ENCODE peak calls at places on chromosomes 1 and 21, in five cellular contexts. One of them, this sample, is unnamed.

GRCh38 chr1:1959459-1959839 is 40.4 kb upstream of the TMEM52 start:
- DNase-seq in fibroblast of pulmonary artery: no peak
- DNase-seq in HFF-Myc: no peak
- DNase-seq in GM20000: no peak
- DNase-seq in BJ: no peak
- DNase-seq in this sample: no peak

GRCh38 chr1:59502009-59502691 is 205.3 kb downstream of the FGGY start:
- DNase-seq in HFF-Myc: no peak
- DNase-seq in fibroblast of pulmonary artery: no peak
- DNase-seq in BJ: no peak
- DNase-seq in GM20000: no peak
- DNase-seq in this sample: no peak

GRCh38 chr1:42186172-42186571 is 21.6 kb upstream of the GUCA2A start:
- DNase-seq in GM20000: no peak
- DNase-seq in BJ: no peak
- DNase-seq in HFF-Myc: no peak
- DNase-seq in fibroblast of pulmonary artery: peak
- DNase-seq in this sample: no peak

GRCh38 chr1:15172405-15173259 is 19.1 kb downstream of the TMEM51 start:
- DNase-seq in GM20000: no peak
- DNase-seq in fibroblast of pulmonary artery: peak
- DNase-seq in HFF-Myc: no peak
- DNase-seq in BJ: no peak
- DNase-seq in this sample: no peak

GRCh38 chr1:66464802-66465201 is 69.2 kb upstream of the SGIP1 start:
- DNase-seq in HFF-Myc: peak
- DNase-seq in GM20000: no peak
- DNase-seq in fibroblast of pulmonary artery: peak
- DNase-seq in BJ: peak
- DNase-seq in this sample: no peak

GRCh38 chr21:45064091-45064490 is 10.3 kb upstream of the ADARB1 start:
- DNase-seq in fibroblast of pulmonary artery: no peak
- DNase-seq in HFF-Myc: no peak
- DNase-seq in BJ: no peak
- DNase-seq in GM20000: no peak
- DNase-seq in this sample: no peak

GRCh38 chr1:66439028-66439427 is 94.9 kb upstream of the SGIP1 start:
- DNase-seq in BJ: no peak
- DNase-seq in HFF-Myc: no peak
- DNase-seq in GM20000: peak
- DNase-seq in fibroblast of pulmonary artery: peak
- DNase-seq in this sample: no peak

GRCh38 chr1:3695326-3696217 is 43.3 kb downstream of the TP73 start:
- DNase-seq in HFF-Myc: no peak
- DNase-seq in GM20000: peak
- DNase-seq in BJ: no peak
- DNase-seq in fibroblast of pulmonary artery: peak
- DNase-seq in this sample: peak

GRCh38 chr1:213984387-213985180 is 3.2 kb upstream of the PROX1 start:
- DNase-seq in fibroblast of pulmonary artery: no peak
- DNase-seq in GM20000: peak
- DNase-seq in HFF-Myc: no peak
- DNase-seq in BJ: no peak
- DNase-seq in this sample: no peak

GRCh38 chr21:42125571-42126544 is 54.7 kb downstream of the UMODL1 start:
- DNase-seq in BJ: no peak
- DNase-seq in fibroblast of pulmonary artery: peak
- DNase-seq in GM20000: no peak
- DNase-seq in HFF-Myc: no peak
- DNase-seq in this sample: peak

GRCh38 chr1:197614916-197615692 is 160.2 kb downstream of the DENND1B start:
- DNase-seq in BJ: peak
- DNase-seq in GM20000: no peak
- DNase-seq in fibroblast of pulmonary artery: peak
- DNase-seq in HFF-Myc: peak
- DNase-seq in this sample: peak

GRCh38 chr1:232704694-232705680 is 75.1 kb upstream of the SIPA1L2 start:
- DNase-seq in GM20000: no peak
- DNase-seq in HFF-Myc: no peak
- DNase-seq in BJ: peak
- DNase-seq in fibroblast of pulmonary artery: peak
- DNase-seq in this sample: no peak

GRCh38 chr1:99004270-99005141 is at the start of gene PLPPR5:
- DNase-seq in fibroblast of pulmonary artery: peak
- DNase-seq in BJ: no peak
- DNase-seq in GM20000: peak
- DNase-seq in HFF-Myc: no peak
- DNase-seq in this sample: peak

GRCh38 chr1:7471836-7472235 is 299.3 kb upstream of the VAMP3 start:
- DNase-seq in GM20000: no peak
- DNase-seq in fibroblast of pulmonary artery: no peak
- DNase-seq in HFF-Myc: no peak
- DNase-seq in BJ: peak
- DNase-seq in this sample: no peak

GRCh38 chr1:219385786-219386427 is 212.2 kb downstream of the LYPLAL1 start:
- DNase-seq in HFF-Myc: no peak
- DNase-seq in BJ: no peak
- DNase-seq in GM20000: peak
- DNase-seq in fibroblast of pulmonary artery: peak
- DNase-seq in this sample: peak

GRCh38 chr1:193471981-193472380 is 285.6 kb upstream of the B3GALT2 start:
- DNase-seq in HFF-Myc: no peak
- DNase-seq in GM20000: no peak
- DNase-seq in fibroblast of pulmonary artery: no peak
- DNase-seq in BJ: no peak
- DNase-seq in this sample: no peak

GRCh38 chr1:151827853-151828252 is 3.7 kb downstream of the RORC start:
- DNase-seq in GM20000: no peak
- DNase-seq in BJ: no peak
- DNase-seq in fibroblast of pulmonary artery: no peak
- DNase-seq in HFF-Myc: no peak
- DNase-seq in this sample: peak

GRCh38 chr1:223725578-223725977 is 13.2 kb downstream of the CAPN2 start:
- DNase-seq in BJ: no peak
- DNase-seq in HFF-Myc: no peak
- DNase-seq in GM20000: no peak
- DNase-seq in fibroblast of pulmonary artery: no peak
- DNase-seq in this sample: no peak

GRCh38 chr21:41369105-41369914 is 7.5 kb downstream of the MX2 start:
- DNase-seq in GM20000: peak
- DNase-seq in fibroblast of pulmonary artery: no peak
- DNase-seq in BJ: no peak
- DNase-seq in HFF-Myc: no peak
- DNase-seq in this sample: peak

GRCh38 chr1:85078903-85079302 is 30.6 kb upstream of the MCOLN3 start:
- DNase-seq in fibroblast of pulmonary artery: peak
- DNase-seq in GM20000: no peak
- DNase-seq in BJ: no peak
- DNase-seq in HFF-Myc: no peak
- DNase-seq in this sample: no peak

GRCh38 chr1:154626456-154627246 is 18.7 kb upstream of the ADAR start:
- DNase-seq in GM20000: no peak
- DNase-seq in BJ: no peak
- DNase-seq in HFF-Myc: no peak
- DNase-seq in fibroblast of pulmonary artery: no peak
- DNase-seq in this sample: no peak

GRCh38 chr1:117048431-117049133 is 11.5 kb upstream of the TTF2 start:
- DNase-seq in BJ: no peak
- DNase-seq in GM20000: no peak
- DNase-seq in fibroblast of pulmonary artery: no peak
- DNase-seq in HFF-Myc: no peak
- DNase-seq in this sample: no peak

GRCh38 chr1:231971397-231972233 is 345.0 kb downstream of the DISC1 start:
- DNase-seq in fibroblast of pulmonary artery: peak
- DNase-seq in GM20000: no peak
- DNase-seq in BJ: no peak
- DNase-seq in HFF-Myc: no peak
- DNase-seq in this sample: no peak

GRCh38 chr1:25451903-25452302 is 21.2 kb downstream of the MACO1 start:
- DNase-seq in fibroblast of pulmonary artery: no peak
- DNase-seq in GM20000: no peak
- DNase-seq in HFF-Myc: no peak
- DNase-seq in BJ: no peak
- DNase-seq in this sample: no peak

GRCh38 chr1:28241633-28242241 is 5.8 kb downstream of the ATP5IF1 start:
- DNase-seq in HFF-Myc: no peak
- DNase-seq in fibroblast of pulmonary artery: no peak
- DNase-seq in BJ: no peak
- DNase-seq in GM20000: no peak
- DNase-seq in this sample: no peak

GRCh38 chr1:14803002-14803789 is 204.7 kb downstream of the KAZN start:
- DNase-seq in BJ: no peak
- DNase-seq in GM20000: no peak
- DNase-seq in fibroblast of pulmonary artery: no peak
- DNase-seq in HFF-Myc: no peak
- DNase-seq in this sample: no peak

GRCh38 chr1:165431079-165431478 is 13.8 kb downstream of the RXRG start:
- DNase-seq in fibroblast of pulmonary artery: no peak
- DNase-seq in BJ: no peak
- DNase-seq in GM20000: no peak
- DNase-seq in HFF-Myc: no peak
- DNase-seq in this sample: no peak

GRCh38 chr1:108814343-108815125 is 42.4 kb downstream of the AKNAD1 start:
- DNase-seq in HFF-Myc: no peak
- DNase-seq in fibroblast of pulmonary artery: peak
- DNase-seq in GM20000: no peak
- DNase-seq in BJ: no peak
- DNase-seq in this sample: no peak

GRCh38 chr1:63330331-63330916 is 8.1 kb downstream of the FOXD3 start:
- DNase-seq in GM20000: no peak
- DNase-seq in HFF-Myc: no peak
- DNase-seq in BJ: no peak
- DNase-seq in fibroblast of pulmonary artery: no peak
- DNase-seq in this sample: no peak

GRCh38 chr1:91621360-91621759 is 120.7 kb downstream of the CDC7 start:
- DNase-seq in BJ: no peak
- DNase-seq in fibroblast of pulmonary artery: no peak
- DNase-seq in GM20000: no peak
- DNase-seq in HFF-Myc: no peak
- DNase-seq in this sample: no peak

GRCh38 chr1:155219592-155220031 is 11.1 kb downstream of the MTX1 start:
- DNase-seq in GM20000: no peak
- DNase-seq in BJ: no peak
- DNase-seq in HFF-Myc: no peak
- DNase-seq in fibroblast of pulmonary artery: no peak
- DNase-seq in this sample: no peak

GRCh38 chr1:46820076-46820475 is 21.2 kb downstream of the CYP4B1 start:
- DNase-seq in GM20000: no peak
- DNase-seq in HFF-Myc: no peak
- DNase-seq in BJ: no peak
- DNase-seq in fibroblast of pulmonary artery: no peak
- DNase-seq in this sample: no peak

GRCh38 chr1:43552813-43553212 is 22.1 kb downstream of the PTPRF start:
- DNase-seq in fibroblast of pulmonary artery: peak
- DNase-seq in GM20000: no peak
- DNase-seq in HFF-Myc: no peak
- DNase-seq in BJ: no peak
- DNase-seq in this sample: no peak

GRCh38 chr21:43874085-43874785 is 9.2 kb downstream of the AGPAT3 start:
- DNase-seq in HFF-Myc: no peak
- DNase-seq in GM20000: no peak
- DNase-seq in fibroblast of pulmonary artery: no peak
- DNase-seq in BJ: no peak
- DNase-seq in this sample: no peak

GRCh38 chr1:109763646-109764415 is at the start of gene EPS8L3:
- DNase-seq in BJ: no peak
- DNase-seq in GM20000: no peak
- DNase-seq in fibroblast of pulmonary artery: no peak
- DNase-seq in HFF-Myc: no peak
- DNase-seq in this sample: no peak

GRCh38 chr1:168572669-168573068 is 3.7 kb upstream of the XCL1 start:
- DNase-seq in HFF-Myc: no peak
- DNase-seq in GM20000: no peak
- DNase-seq in fibroblast of pulmonary artery: no peak
- DNase-seq in BJ: no peak
- DNase-seq in this sample: no peak
- TF ChIP-seq CTCF in HFF-Myc: no peak
- TF ChIP-seq CTCF in GM20000: no peak
- TF ChIP-seq CTCF in fibroblast of pulmonary artery: no peak
- TF ChIP-seq CTCF in BJ: no peak
- TF ChIP-seq CTCF in this sample: no peak

GRCh38 chr1:215971793-215972441 is 404.8 kb downstream of the KCTD3 start:
- DNase-seq in GM20000: no peak
- DNase-seq in fibroblast of pulmonary artery: no peak
- DNase-seq in BJ: no peak
- DNase-seq in HFF-Myc: no peak
- DNase-seq in this sample: no peak
- TF ChIP-seq CTCF in GM20000: no peak
- TF ChIP-seq CTCF in fibroblast of pulmonary artery: no peak
- TF ChIP-seq CTCF in BJ: no peak
- TF ChIP-seq CTCF in HFF-Myc: no peak
- TF ChIP-seq CTCF in this sample: no peak

GRCh38 chr1:119080586-119080985 is 59.9 kb downstream of the WARS2 start:
- DNase-seq in BJ: peak
- DNase-seq in HFF-Myc: peak
- DNase-seq in fibroblast of pulmonary artery: peak
- DNase-seq in GM20000: no peak
- DNase-seq in this sample: no peak
- TF ChIP-seq CTCF in BJ: no peak
- TF ChIP-seq CTCF in HFF-Myc: no peak
- TF ChIP-seq CTCF in fibroblast of pulmonary artery: no peak
- TF ChIP-seq CTCF in GM20000: no peak
- TF ChIP-seq CTCF in this sample: no peak

GRCh38 chr1:6269271-6269996 is 8.5 kb upstream of the GPR153 start:
- DNase-seq in GM20000: no peak
- DNase-seq in HFF-Myc: no peak
- DNase-seq in fibroblast of pulmonary artery: no peak
- DNase-seq in BJ: no peak
- DNase-seq in this sample: no peak

GRCh38 chr1:6267686-6268281 is 6.9 kb upstream of the GPR153 start:
- DNase-seq in GM20000: no peak
- DNase-seq in HFF-Myc: no peak
- DNase-seq in BJ: no peak
- DNase-seq in fibroblast of pulmonary artery: peak
- DNase-seq in this sample: no peak

GRCh38 chr1:6266641-6267040 is 5.7 kb upstream of the GPR153 start:
- DNase-seq in GM20000: no peak
- DNase-seq in fibroblast of pulmonary artery: no peak
- DNase-seq in BJ: no peak
- DNase-seq in HFF-Myc: no peak
- DNase-seq in this sample: no peak

GRCh38 chr1:6269997-6270401 is 9.1 kb upstream of the GPR153 start:
- DNase-seq in BJ: no peak
- DNase-seq in fibroblast of pulmonary artery: no peak
- DNase-seq in GM20000: no peak
- DNase-seq in HFF-Myc: no peak
- DNase-seq in this sample: no peak

DNA sequence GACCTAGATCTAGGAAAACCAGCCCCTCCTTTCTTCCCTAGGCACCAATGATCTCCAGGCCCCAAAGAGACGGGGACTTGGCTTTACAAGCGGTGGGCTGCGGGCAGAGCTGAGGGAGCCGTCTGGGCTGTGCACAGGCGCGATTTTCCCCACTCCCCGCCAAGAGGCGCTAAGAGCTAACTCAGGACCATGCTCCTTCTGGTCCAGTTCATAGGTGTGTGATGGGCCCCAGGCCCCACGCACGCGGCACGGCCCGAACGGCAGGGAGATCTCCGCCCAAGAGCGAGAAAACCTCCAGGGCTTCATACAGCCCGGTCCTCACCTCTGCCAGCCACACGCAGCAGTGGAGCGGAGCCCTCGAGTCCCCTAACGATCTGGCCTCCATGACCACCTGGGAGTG is 7.5 kb upstream of the GPR153 start:
- DNase-seq in HFF-Myc: no peak
- DNase-seq in fibroblast of pulmonary artery: peak
- DNase-seq in GM20000: no peak
- DNase-seq in BJ: no peak
- DNase-seq in this sample: no peak
- TF ChIP-seq CTCF in HFF-Myc: no peak
- TF ChIP-seq CTCF in fibroblast of pulmonary artery: peak
- TF ChIP-seq CTCF in GM20000: no peak
- TF ChIP-seq CTCF in BJ: no peak
- TF ChIP-seq CTCF in this sample: no peak